ENCODE peak calls at places on chromosomes 13 and 19, in five cellular contexts. P, N, S, R and Q are unnamed samples.

GRCh38 chr19:1469936-1470863 is 8.8 kb downstream of the C19orf25 start:
- DNase-seq in R (peak; percentile 59), P (no peak), N (peak; percentile 67), S (peak; percentile 84), Q (no peak)

GRCh38 chr19:15776264-15776663 is 11.2 kb upstream of the OR10H5 start:
- DNase-seq in P (peak; percentile 10), S (no peak), R (no peak), N (no peak), Q (no peak)

GRCh38 chr19:36255316-36255715 is 40.4 kb downstream of the ZNF146 start:
- DNase-seq in P (no peak), S (no peak), R (no peak), N (no peak), Q (no peak)

GRCh38 chr19:23440207-23440606 is 44.9 kb upstream of the ZNF91 start:
- DNase-seq in N (no peak), R (no peak), S (peak; percentile 74), P (no peak), Q (no peak)

GRCh38 chr13:100394005-100394695 is 194.4 kb downstream of the GGACT start:
- DNase-seq in P (no peak), R (no peak), N (no peak), S (no peak), Q (peak; percentile 61)

GRCh38 chr13:28533441-28534166 is 38.7 kb upstream of the FLT1 start:
- DNase-seq in S (no peak), P (no peak), N (no peak), R (no peak), Q (no peak)

GRCh38 chr19:30266687-30267086 is 105.5 kb upstream of the ZNF536 start:
- DNase-seq in S (no peak), P (no peak), N (no peak), R (no peak), Q (no peak)

GRCh38 chr19:44820648-44821609 is 12.0 kb downstream of the BCAM start:
- DNase-seq in S (no peak), P (no peak), R (peak; percentile 80), N (no peak), Q (no peak)

GRCh38 chr19:32543107-32543900 is 37.7 kb upstream of the PDCD5 start:
- DNase-seq in S (no peak), P (no peak), N (no peak), R (no peak), Q (no peak)

GRCh38 chr13:23377603-23378002 is 55.9 kb downstream of the SACS start:
- DNase-seq in N (no peak), S (no peak), R (no peak), P (no peak), Q (no peak)

GRCh38 chr19:41302624-41303351 is 7.2 kb upstream of the CCDC97 start:
- DNase-seq in N (peak; percentile 61), S (no peak), R (no peak), P (peak; percentile 69), Q (no peak)

GRCh38 chr19:4676955-4677731 is 7.0 kb upstream of the MYDGF start:
- DNase-seq in P (no peak), N (no peak), S (peak; percentile 96), R (no peak), Q (no peak)

GRCh38 chr13:76741624-76742023 is 144.6 kb downstream of the KCTD12 start:
- DNase-seq in S (no peak), N (no peak), R (no peak), P (no peak), Q (no peak)

GRCh38 chr19:16773259-16773658 is 53.6 kb downstream of the NWD1 start:
- DNase-seq in P (no peak), S (no peak), N (no peak), R (no peak), Q (no peak)

GRCh38 chr19:45767881-45768643 is 990 bp downstream of the SIX5 start:
- DNase-seq in N (no peak), S (peak; percentile 76), R (peak; percentile 72), P (peak; percentile 87), Q (no peak)

GRCh38 chr19:33071887-33072286 is 7.2 kb upstream of the RHPN2 start:
- DNase-seq in N (no peak), R (no peak), S (no peak), P (no peak), Q (no peak)

GRCh38 chr13:110876592-110876991 is 38.3 kb downstream of the ANKRD10 start:
- DNase-seq in S (peak; percentile 88), N (no peak), R (no peak), P (no peak), Q (no peak)

GRCh38 chr13:114130708-114131580 is 1.5 kb downstream of the RASA3 start:
- DNase-seq in N (no peak), P (no peak), R (peak; percentile 53), S (peak; percentile 78), Q (peak; percentile 59)

GRCh38 chr13:94073006-94073744 is 406.3 kb downstream of the DCT start:
- DNase-seq in S (peak; percentile 14), P (no peak), N (no peak), R (no peak), Q (peak; percentile 68)

GRCh38 chr13:110306340-110306959 is 507 bp downstream of the COL4A1 start:
- DNase-seq in P (no peak), S (peak; percentile 64), R (no peak), N (no peak), Q (no peak)

GRCh38 chr13:36357692-36358091 is 11.5 kb upstream of the SPART start:
- DNase-seq in N (no peak), P (no peak), S (no peak), R (no peak), Q (no peak)

GRCh38 chr13:98482476-98483444 is 94.1 kb downstream of the STK24 start:
- DNase-seq in R (peak; percentile 80), N (no peak), S (peak; percentile 46), P (peak; percentile 87), Q (no peak)

GRCh38 chr13:112918746-112919145 is 50.3 kb upstream of the MCF2L start:
- DNase-seq in S (no peak), P (no peak), N (no peak), R (no peak), Q (no peak)

GRCh38 chr19:55369651-55370304 is 485 bp downstream of the IL11 start:
- DNase-seq in P (no peak), R (no peak), S (peak; percentile 94), N (no peak), Q (peak; percentile 42)

GRCh38 chr19:50387176-50387867 is 3.2 kb downstream of the POLD1 start:
- DNase-seq in P (peak; percentile 85), N (no peak), R (no peak), S (no peak), Q (no peak)

GRCh38 chr13:73880365-73880764 is 253.8 kb downstream of the KLF12 start:
- DNase-seq in P (no peak), S (no peak), N (no peak), R (no peak), Q (no peak)

GRCh38 chr19:639251-640155 is at the start of gene FGF22:
- DNase-seq in R (peak; percentile 96), P (peak; percentile 96), N (peak; percentile 96), S (peak; percentile 96), Q (peak; percentile 30)

DNA sequence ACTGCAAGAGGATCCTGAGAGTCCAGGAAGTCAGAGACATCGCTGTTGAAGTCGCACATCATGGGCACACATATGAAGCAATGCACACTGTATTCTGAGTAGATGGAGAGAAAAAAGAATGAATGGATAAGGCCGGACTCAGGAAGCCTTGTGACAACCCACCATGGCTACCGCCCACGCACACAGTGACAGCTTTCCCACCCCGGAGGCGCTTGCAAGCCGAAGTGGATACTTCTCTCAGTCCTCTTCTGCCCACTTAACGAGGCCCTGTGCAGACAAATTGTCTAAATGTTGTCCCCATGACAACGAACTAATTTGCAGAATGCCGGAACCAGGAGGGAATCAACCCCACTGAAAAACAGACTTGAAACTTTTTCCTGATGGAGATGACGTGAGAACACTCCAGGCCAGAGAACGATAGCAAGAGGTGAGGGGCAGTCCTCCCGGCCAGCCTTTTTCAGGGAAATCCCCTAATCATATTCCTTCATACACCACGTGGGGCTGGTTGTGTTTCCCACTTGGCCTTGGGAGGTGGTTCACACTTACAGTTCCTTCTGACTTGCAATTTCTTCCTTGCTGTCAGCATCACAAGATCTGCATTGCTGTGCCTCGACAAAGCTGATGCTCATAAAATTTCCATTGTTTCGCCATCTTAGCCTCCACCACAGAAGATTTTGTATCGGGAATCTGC is 109.6 kb upstream of the SERP2 start:
- DNase-seq in S (no peak), N (no peak), R (no peak), P (no peak), Q (no peak)
- H3K27ac ChIP-seq in S (no peak overlapping the region), N (no peak overlapping the region), R (no peak overlapping the region), P (no peak overlapping the region), Q (no peak overlapping the region)

GRCh38 chr13:66926851-66927524 is 303.1 kb downstream of the PCDH9 start:
- DNase-seq in N (no peak), R (no peak), P (no peak), S (no peak), Q (no peak)
- TF ChIP-seq CTCF in N (no peak), R (no peak), P (no peak), S (no peak), Q (no peak)

DNA sequence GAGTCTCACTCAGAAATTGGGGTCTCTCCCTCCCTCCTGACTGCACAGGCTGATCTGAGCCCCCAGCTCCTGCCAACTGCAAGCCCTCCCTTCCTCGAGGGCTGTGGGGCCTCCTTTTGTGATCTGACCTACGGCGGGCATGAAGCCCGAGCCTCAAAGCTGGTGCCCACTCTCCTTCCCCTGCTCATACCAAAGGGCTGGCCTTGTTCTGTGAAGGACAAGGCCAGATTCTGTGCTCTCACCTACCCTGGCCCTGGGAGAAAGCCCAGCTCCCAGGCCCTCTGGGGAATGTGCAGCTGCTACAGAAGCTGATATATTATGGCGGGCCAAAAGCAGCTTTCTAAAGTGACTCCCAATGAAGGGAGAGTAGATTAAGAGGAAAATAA is 9.0 kb upstream of the ECH1 start:
- DNase-seq in N (no peak), S (no peak), P (no peak), R (no peak), Q (no peak)
- H3K27ac ChIP-seq in N (no peak overlapping the region), S (peak overlapping the region; percentile 69), P (no peak overlapping the region), R (no peak overlapping the region), Q (no peak overlapping the region)

GRCh38 chr19:7395360-7395781 is 46.6 kb downstream of the ARHGEF18 start:
- DNase-seq in R (no peak), N (no peak), S (no peak), P (no peak), Q (no peak)

GRCh38 chr19:7395793-7396192 is 47.1 kb downstream of the ARHGEF18 start:
- DNase-seq in R (no peak), N (no peak), S (no peak), P (no peak), Q (no peak)

GRCh38 chr19:7393934-7394508 is 45.3 kb downstream of the ARHGEF18 start:
- DNase-seq in R (no peak), P (no peak), S (no peak), N (no peak), Q (no peak)

GRCh38 chr19:7393459-7393858 is 44.7 kb downstream of the ARHGEF18 start:
- DNase-seq in N (no peak), S (no peak), R (no peak), P (no peak), Q (no peak)

DNA sequence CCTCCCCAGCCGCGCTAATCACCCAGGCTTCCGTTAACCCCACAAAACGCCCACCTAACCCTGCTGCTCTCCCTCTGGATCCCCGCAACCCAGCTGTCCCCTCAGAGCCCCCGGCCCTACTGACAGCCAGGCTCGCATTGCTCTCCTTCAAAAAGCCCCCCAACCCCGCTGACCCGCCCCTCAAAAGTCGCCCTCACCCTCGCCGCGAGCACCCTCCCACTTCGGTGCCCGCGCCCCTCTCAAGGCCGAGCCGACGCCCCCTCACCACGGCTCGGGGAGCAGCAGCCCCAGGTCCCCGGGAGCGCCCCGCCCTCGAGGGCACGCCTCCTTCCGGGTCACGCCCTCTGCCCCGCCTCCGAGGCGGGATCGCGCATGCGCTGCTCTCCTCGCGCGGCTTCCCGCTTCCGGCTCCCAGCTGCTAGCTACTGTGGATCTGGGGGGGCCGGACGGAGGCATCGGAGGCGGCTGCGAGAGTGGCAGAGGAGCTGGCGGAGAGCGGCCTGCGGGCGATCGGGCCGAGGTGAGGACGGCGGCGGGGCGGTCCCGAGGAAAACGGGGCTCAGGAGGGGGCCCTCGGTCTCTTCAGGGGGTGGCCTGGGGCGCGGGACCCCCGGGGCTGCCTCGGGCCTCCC is 46.1 kb downstream of the ARHGEF18 start:
- DNase-seq in P (peak; percentile 95), R (peak; percentile 93), S (peak; percentile 92), N (peak; percentile 87), Q (peak; percentile 78)
- TF ChIP-seq CTCF in P (peak; percentile 9), R (no peak), S (peak; percentile 8), N (no peak), Q (no peak)